ENCODE peak calls at places on chromosome 2, in five cellular contexts. One of them, this sample, is unnamed.

GRCh38 chr2:164840930-164841718 is 499 bp downstream of the COBLL1 start:
- DNase-seq in PC-9: peak
- DNase-seq in neural progenitor cell: peak
- DNase-seq in GM23338: peak
- DNase-seq in astrocyte: peak
- DNase-seq in this sample: peak

GRCh38 chr2:32289165-32290054 is 11.7 kb downstream of the YIPF4 start:
- DNase-seq in GM23338: no peak
- DNase-seq in astrocyte: peak
- DNase-seq in neural progenitor cell: no peak
- DNase-seq in PC-9: no peak
- DNase-seq in this sample: peak

GRCh38 chr2:164910091-164910899 is 45.0 kb downstream of the SLC38A11 start:
- DNase-seq in PC-9: peak
- DNase-seq in neural progenitor cell: no peak
- DNase-seq in astrocyte: peak
- DNase-seq in GM23338: peak
- DNase-seq in this sample: peak

GRCh38 chr2:182949572-182950189 is 83.2 kb upstream of the FRZB start:
- DNase-seq in GM23338: no peak
- DNase-seq in astrocyte: peak
- DNase-seq in neural progenitor cell: no peak
- DNase-seq in PC-9: peak
- DNase-seq in this sample: peak

GRCh38 chr2:71157124-71157802 is 26.8 kb downstream of the MPHOSPH10 start:
- DNase-seq in PC-9: peak
- DNase-seq in neural progenitor cell: peak
- DNase-seq in GM23338: peak
- DNase-seq in astrocyte: no peak
- DNase-seq in this sample: peak

GRCh38 chr2:169734172-169734847 is 678 bp downstream of the KLHL23 start:
- DNase-seq in astrocyte: no peak
- DNase-seq in GM23338: peak
- DNase-seq in PC-9: peak
- DNase-seq in neural progenitor cell: peak
- DNase-seq in this sample: peak

GRCh38 chr2:200964498-200964897 is 1.0 kb upstream of the ORC2 start:
- DNase-seq in neural progenitor cell: no peak
- DNase-seq in PC-9: no peak
- DNase-seq in astrocyte: no peak
- DNase-seq in GM23338: no peak
- DNase-seq in this sample: no peak

GRCh38 chr2:140457483-140457882 is 1673.3 kb downstream of the LRP1B start:
- DNase-seq in astrocyte: peak
- DNase-seq in PC-9: no peak
- DNase-seq in neural progenitor cell: no peak
- DNase-seq in GM23338: no peak
- DNase-seq in this sample: no peak

GRCh38 chr2:16225071-16225470 is 284.7 kb downstream of the MYCN start:
- DNase-seq in PC-9: no peak
- DNase-seq in neural progenitor cell: no peak
- DNase-seq in GM23338: no peak
- DNase-seq in astrocyte: no peak
- DNase-seq in this sample: no peak

GRCh38 chr2:195307751-195308150 is 349.3 kb upstream of the SLC39A10 start:
- DNase-seq in astrocyte: no peak
- DNase-seq in PC-9: no peak
- DNase-seq in GM23338: peak
- DNase-seq in neural progenitor cell: no peak
- DNase-seq in this sample: peak

GRCh38 chr2:127932199-127932877 is 46.6 kb upstream of the AMMECR1L start:
- DNase-seq in PC-9: peak
- DNase-seq in neural progenitor cell: no peak
- DNase-seq in astrocyte: peak
- DNase-seq in GM23338: no peak
- DNase-seq in this sample: peak

GRCh38 chr2:158968396-158969161 is at the start of gene TANC1:
- DNase-seq in PC-9: peak
- DNase-seq in neural progenitor cell: peak
- DNase-seq in astrocyte: peak
- DNase-seq in GM23338: peak
- DNase-seq in this sample: peak
- TF ChIP-seq EZH2 in PC-9: no peak
- TF ChIP-seq EZH2 in neural progenitor cell: no peak
- TF ChIP-seq EZH2 in astrocyte: no peak
- TF ChIP-seq EZH2 in GM23338: no peak
- TF ChIP-seq EZH2 in this sample: no peak

DNA sequence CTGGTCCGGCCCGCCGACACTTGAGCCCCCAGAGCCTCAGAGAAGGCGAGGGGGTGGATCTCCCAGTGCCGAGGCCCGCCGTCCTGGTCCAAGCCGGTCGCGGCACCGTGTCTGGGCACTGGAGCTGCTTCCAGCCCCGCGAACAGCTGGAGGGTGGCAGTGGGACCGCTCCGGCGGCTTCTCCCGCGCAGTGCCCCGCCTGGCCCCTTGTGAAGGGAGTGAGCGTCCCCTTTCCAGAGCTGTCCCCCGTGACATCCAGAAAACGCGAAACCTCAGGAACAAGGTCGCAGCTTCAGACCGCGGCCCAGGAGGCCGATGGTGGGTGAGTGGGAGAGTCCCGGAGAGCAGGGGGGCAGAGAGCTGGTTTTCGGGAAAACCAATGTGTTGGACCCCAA is 579 bp upstream of the EMX1 start:
- DNase-seq in PC-9: no peak
- DNase-seq in neural progenitor cell: peak
- DNase-seq in GM23338: peak
- DNase-seq in astrocyte: no peak
- DNase-seq in this sample: no peak
- TF ChIP-seq EZH2 in PC-9: no peak
- TF ChIP-seq EZH2 in neural progenitor cell: peak
- TF ChIP-seq EZH2 in GM23338: peak
- TF ChIP-seq EZH2 in astrocyte: peak
- TF ChIP-seq EZH2 in this sample: peak

DNA sequence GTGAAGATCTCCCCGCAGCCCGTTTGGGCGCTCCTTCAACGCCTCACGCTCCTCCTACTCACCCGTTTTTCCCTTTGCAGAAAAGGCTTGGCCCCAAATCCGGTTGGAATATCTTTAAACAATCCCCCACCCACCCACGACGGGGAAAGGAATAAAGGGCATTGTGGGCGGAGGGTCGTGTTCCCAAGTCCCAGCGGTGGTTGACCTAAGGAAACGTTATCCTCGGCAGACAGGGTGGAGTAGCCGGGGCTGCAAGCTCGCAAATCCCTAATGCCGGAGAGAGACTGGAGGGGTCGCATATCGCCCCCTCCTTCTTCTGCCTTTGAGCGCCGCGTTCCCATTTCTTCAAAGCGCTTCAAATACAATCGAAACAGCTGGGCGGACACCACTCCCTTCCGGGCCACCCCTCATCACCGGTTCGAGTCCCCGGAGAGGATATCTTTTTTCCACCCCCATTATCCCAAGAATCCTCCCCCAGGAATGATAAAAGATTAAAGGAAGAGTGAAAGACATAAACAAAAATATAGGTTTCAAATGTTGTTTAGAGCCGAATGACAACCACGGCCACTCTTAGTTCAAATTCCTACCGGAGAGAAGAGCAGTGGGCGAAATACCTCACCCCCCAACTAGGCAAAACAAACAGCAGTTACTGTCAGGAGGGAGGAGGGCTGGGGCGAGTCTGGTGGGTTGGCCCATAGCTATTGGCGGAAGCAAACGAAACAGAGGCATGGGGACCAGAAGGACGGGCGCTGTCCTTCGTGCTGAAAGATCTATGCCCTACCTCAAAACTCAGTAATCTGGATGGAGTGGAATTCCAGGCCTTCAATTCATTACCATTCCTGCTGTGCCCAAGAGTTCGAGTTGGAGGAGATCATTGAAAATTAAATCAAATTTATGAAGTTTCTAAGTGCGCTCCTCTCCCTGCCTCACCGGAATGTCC is 2.8 kb upstream of the GAD1 start:
- DNase-seq in GM23338: peak
- DNase-seq in PC-9: peak
- DNase-seq in neural progenitor cell: peak
- DNase-seq in astrocyte: peak
- DNase-seq in this sample: peak
- TF ChIP-seq EZH2 in GM23338: peak
- TF ChIP-seq EZH2 in PC-9: no peak
- TF ChIP-seq EZH2 in neural progenitor cell: peak
- TF ChIP-seq EZH2 in astrocyte: no peak
- TF ChIP-seq EZH2 in this sample: peak

DNA sequence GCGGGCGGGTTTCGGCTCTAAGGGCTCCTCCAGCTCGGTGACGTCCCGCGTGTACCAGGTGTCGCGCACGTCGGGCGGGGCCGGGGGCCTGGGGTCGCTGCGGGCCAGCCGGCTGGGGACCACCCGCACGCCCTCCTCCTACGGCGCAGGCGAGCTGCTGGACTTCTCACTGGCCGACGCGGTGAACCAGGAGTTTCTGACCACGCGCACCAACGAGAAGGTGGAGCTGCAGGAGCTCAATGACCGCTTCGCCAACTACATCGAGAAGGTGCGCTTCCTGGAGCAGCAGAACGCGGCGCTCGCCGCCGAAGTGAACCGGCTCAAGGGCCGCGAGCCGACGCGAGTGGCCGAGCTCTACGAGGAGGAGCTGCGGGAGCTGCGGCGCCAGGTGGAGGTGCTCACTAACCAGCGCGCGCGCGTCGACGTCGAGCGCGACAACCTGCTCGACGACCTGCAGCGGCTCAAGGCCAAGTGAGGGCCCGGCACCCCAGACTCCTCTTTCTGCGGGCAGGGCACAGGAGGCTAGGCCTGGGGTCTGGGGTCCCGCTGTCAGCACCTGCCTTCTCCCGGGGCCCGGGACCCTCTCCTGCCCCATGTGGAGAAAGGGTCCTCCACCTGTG is 503 bp downstream of the DES start:
- DNase-seq in PC-9: no peak
- DNase-seq in GM23338: peak
- DNase-seq in neural progenitor cell: peak
- DNase-seq in astrocyte: no peak
- DNase-seq in this sample: no peak
- TF ChIP-seq EZH2 in PC-9: no peak
- TF ChIP-seq EZH2 in GM23338: peak
- TF ChIP-seq EZH2 in neural progenitor cell: peak
- TF ChIP-seq EZH2 in astrocyte: peak
- TF ChIP-seq EZH2 in this sample: peak

GRCh38 chr2:126776701-126777619 is 121.0 kb downstream of the GYPC start:
- DNase-seq in astrocyte: peak
- DNase-seq in neural progenitor cell: peak
- DNase-seq in PC-9: peak
- DNase-seq in GM23338: peak
- DNase-seq in this sample: peak
- TF ChIP-seq EZH2 in astrocyte: peak
- TF ChIP-seq EZH2 in neural progenitor cell: no peak
- TF ChIP-seq EZH2 in PC-9: no peak
- TF ChIP-seq EZH2 in GM23338: no peak
- TF ChIP-seq EZH2 in this sample: no peak

DNA sequence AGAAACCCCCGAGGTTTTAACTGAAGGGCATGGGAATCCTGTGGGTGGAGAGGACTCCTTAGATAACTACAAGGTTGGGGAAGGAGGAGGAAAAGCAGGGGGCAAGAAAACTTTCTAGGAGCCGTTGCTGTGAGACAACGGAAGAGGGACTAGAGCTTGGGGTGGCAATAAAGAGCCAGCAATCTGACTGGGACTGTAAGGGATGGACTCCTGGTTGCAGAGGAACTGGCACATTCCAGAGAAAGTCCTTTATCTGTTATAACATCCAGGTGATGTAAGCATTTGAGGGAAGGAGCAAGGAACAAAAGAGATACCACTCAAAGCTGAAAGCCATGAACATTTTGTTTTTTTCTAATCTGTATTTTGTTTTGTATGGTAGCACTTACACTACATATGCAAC is 16.4 kb downstream of the CDCA7 start:
- DNase-seq in neural progenitor cell: no peak
- DNase-seq in PC-9: no peak
- DNase-seq in GM23338: no peak
- DNase-seq in astrocyte: no peak
- DNase-seq in this sample: no peak
- TF ChIP-seq EZH2 in neural progenitor cell: no peak
- TF ChIP-seq EZH2 in PC-9: no peak
- TF ChIP-seq EZH2 in GM23338: no peak
- TF ChIP-seq EZH2 in astrocyte: no peak
- TF ChIP-seq EZH2 in this sample: no peak

GRCh38 chr2:215736653-215737290 is 276.6 kb downstream of the MREG start:
- DNase-seq in neural progenitor cell: peak
- DNase-seq in PC-9: no peak
- DNase-seq in astrocyte: peak
- DNase-seq in GM23338: peak
- DNase-seq in this sample: no peak

GRCh38 chr2:215740071-215740470 is 273.3 kb downstream of the MREG start:
- DNase-seq in neural progenitor cell: no peak
- DNase-seq in GM23338: no peak
- DNase-seq in PC-9: no peak
- DNase-seq in astrocyte: no peak
- DNase-seq in this sample: no peak

GRCh38 chr2:215737496-215737895 is 275.9 kb downstream of the MREG start:
- DNase-seq in PC-9: no peak
- DNase-seq in GM23338: peak
- DNase-seq in astrocyte: no peak
- DNase-seq in neural progenitor cell: no peak
- DNase-seq in this sample: no peak

DNA sequence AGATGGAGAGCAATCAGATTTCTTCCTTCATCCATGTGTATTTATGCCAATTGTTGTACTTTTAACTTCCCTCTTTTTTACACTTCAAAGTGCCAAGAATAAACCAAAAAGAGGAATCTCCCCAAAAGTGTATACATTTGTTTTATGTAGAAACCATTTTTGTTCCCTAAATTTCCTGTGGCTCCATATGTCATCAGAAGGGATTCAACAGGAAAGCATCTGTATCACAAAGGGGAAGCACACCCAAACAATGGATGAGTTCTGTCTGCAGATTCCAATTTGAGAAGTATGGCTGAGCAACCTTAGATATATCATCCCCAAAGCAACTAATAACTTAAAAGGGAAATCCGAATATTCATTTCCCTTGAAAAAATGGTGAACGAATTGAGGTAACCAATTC is 275.0 kb downstream of the MREG start:
- DNase-seq in PC-9: no peak
- DNase-seq in GM23338: no peak
- DNase-seq in astrocyte: no peak
- DNase-seq in neural progenitor cell: no peak
- DNase-seq in this sample: no peak
- TF ChIP-seq EZH2 in PC-9: no peak
- TF ChIP-seq EZH2 in GM23338: no peak
- TF ChIP-seq EZH2 in astrocyte: no peak
- TF ChIP-seq EZH2 in neural progenitor cell: no peak
- TF ChIP-seq EZH2 in this sample: no peak

This sample was measured in hepatocyte.